ENCODE peak calls at places on chromosomes 2 and 18, in four cellular contexts. W is nephron progenitor cell, S is GM23248, Y is lung. R is an unnamed sample.
A peak's percentile ranks its signal among the peaks of the same experiment; 100 is the strongest.

GRCh38 chr18:54453996-54454395 is 96.3 kb downstream of the C18orf54 start:
- DNase-seq in W (no peak), Y (no peak), S (no peak), R (no peak)

GRCh38 chr2:161139098-161139987 is 20.9 kb upstream of the TANK start:
- DNase-seq in W (no peak), S (peak; percentile 84), Y (no peak), R (no peak)

GRCh38 chr2:238942941-238943715 is 95.2 kb downstream of the TWIST2 start:
- DNase-seq in S (peak; percentile 63), W (no peak), Y (peak; percentile 14), R (no peak)

GRCh38 chr2:10256031-10256524 is 46.6 kb upstream of the HPCAL1 start:
- DNase-seq in W (peak; percentile 0), Y (no peak), S (no peak), R (no peak)

GRCh38 chr2:230717595-230717994 is 5.0 kb downstream of the CAB39 start:
- DNase-seq in Y (no peak), S (no peak), W (peak; percentile 51), R (no peak)

GRCh38 chr2:75195076-75195691 is 4.1 kb downstream of the TACR1 start:
- DNase-seq in W (no peak), S (no peak), Y (no peak), R (no peak)

GRCh38 chr2:97769308-97769707 is 55.9 kb downstream of the ZAP70 start:
- DNase-seq in Y (no peak), W (no peak), S (no peak), R (no peak)

GRCh38 chr2:85022232-85022631 is 51.3 kb downstream of the KCMF1 start:
- DNase-seq in Y (no peak), S (no peak), W (no peak), R (no peak)

GRCh38 chr2:30771200-30771599 is 36.0 kb downstream of the CAPN13 start:
- DNase-seq in W (no peak), Y (peak; percentile 23), S (no peak), R (peak; percentile 15)

GRCh38 chr2:69030791-69031190 is 17.8 kb downstream of the ANTXR1 start:
- DNase-seq in S (no peak), W (no peak), Y (no peak), R (no peak)

GRCh38 chr2:26946841-26947784 is 23.3 kb upstream of the MAPRE3 start:
- DNase-seq in W (no peak), S (peak; percentile 35), Y (peak; percentile 84), R (no peak)

GRCh38 chr2:38076710-38077430 is 919 bp upstream of the CYP1B1 start:
- DNase-seq in Y (peak; percentile 81), W (peak; percentile 68), S (peak; percentile 98), R (peak; percentile 81)

GRCh38 chr2:233350708-233351107 is 3.6 kb upstream of the DGKD start:
- DNase-seq in S (peak; percentile 95), Y (no peak), W (no peak), R (no peak)

GRCh38 chr2:168424112-168424951 is 31.7 kb upstream of the CERS6 start:
- DNase-seq in Y (no peak), S (no peak), W (no peak), R (no peak)

GRCh38 chr2:158539176-158539895 is 82.6 kb downstream of the PKP4 start:
- DNase-seq in Y (no peak), S (peak; percentile 68), W (no peak), R (no peak)

GRCh38 chr2:28374331-28374730 is 18.3 kb upstream of the FOSL2 start:
- DNase-seq in S (no peak), Y (no peak), W (no peak), R (no peak)

GRCh38 chr2:8544168-8544785 is 137.6 kb upstream of the ID2 start:
- DNase-seq in S (no peak), Y (no peak), W (no peak), R (no peak)

GRCh38 chr2:25340340-25340886 is 1.3 kb downstream of the DNMT3A start:
- DNase-seq in W (peak; percentile 39), Y (no peak), S (peak; percentile 49), R (no peak)

GRCh38 chr2:239106314-239106908 is 258.5 kb downstream of the TWIST2 start:
- DNase-seq in W (peak; percentile 66), Y (no peak), S (peak; percentile 88), R (no peak)

R was measured in ureter.